ENCODE peak calls at places on chromosomes 5 and 9, in seven cellular contexts. One of them, this sample, is unnamed. For H3K9me3, the result is how much of the 10 kb centered on the place peaks cover.

GRCh38 chr9:113454914-113455761 is 8.4 kb upstream of the RGS3 start:
- DNase-seq in neural progenitor cell: peak
- DNase-seq in heart left ventricle: peak
- DNase-seq in psoas muscle: no peak
- DNase-seq in Panc1: no peak
- DNase-seq in breast epithelium: no peak
- DNase-seq in Peyer's patch: peak
- DNase-seq in this sample: no peak

GRCh38 chr5:102722930-102723329 is 32.2 kb upstream of the PAM start:
- DNase-seq in neural progenitor cell: no peak
- DNase-seq in heart left ventricle: no peak
- DNase-seq in psoas muscle: no peak
- DNase-seq in Panc1: no peak
- DNase-seq in breast epithelium: no peak
- DNase-seq in Peyer's patch: no peak
- DNase-seq in this sample: no peak

GRCh38 chr5:17355585-17356346 is 138.3 kb downstream of the BASP1 start:
- DNase-seq in neural progenitor cell: no peak
- DNase-seq in heart left ventricle: no peak
- DNase-seq in psoas muscle: no peak
- DNase-seq in Panc1: no peak
- DNase-seq in breast epithelium: no peak
- DNase-seq in Peyer's patch: no peak
- DNase-seq in this sample: no peak

GRCh38 chr5:6856658-6857057 is 143.4 kb downstream of the TENT4A start:
- DNase-seq in neural progenitor cell: no peak
- DNase-seq in heart left ventricle: no peak
- DNase-seq in psoas muscle: no peak
- DNase-seq in Panc1: no peak
- DNase-seq in breast epithelium: no peak
- DNase-seq in Peyer's patch: no peak
- DNase-seq in this sample: no peak

GRCh38 chr5:174384509-174384947 is 339.0 kb downstream of the NSG2 start:
- DNase-seq in neural progenitor cell: no peak
- DNase-seq in heart left ventricle: no peak
- DNase-seq in psoas muscle: no peak
- DNase-seq in Panc1: no peak
- DNase-seq in breast epithelium: no peak
- DNase-seq in Peyer's patch: no peak
- DNase-seq in this sample: no peak

GRCh38 chr5:163612358-163613149 is 107.1 kb downstream of the MAT2B start:
- DNase-seq in neural progenitor cell: no peak
- DNase-seq in heart left ventricle: no peak
- DNase-seq in psoas muscle: no peak
- DNase-seq in Panc1: no peak
- DNase-seq in breast epithelium: no peak
- DNase-seq in Peyer's patch: no peak
- DNase-seq in this sample: no peak

GRCh38 chr5:56146674-56147073 is 86.5 kb downstream of the ANKRD55 start:
- DNase-seq in neural progenitor cell: no peak
- DNase-seq in heart left ventricle: no peak
- DNase-seq in psoas muscle: no peak
- DNase-seq in Panc1: no peak
- DNase-seq in breast epithelium: no peak
- DNase-seq in Peyer's patch: no peak
- DNase-seq in this sample: no peak

GRCh38 chr5:144467795-144468194 is 297.1 kb downstream of the KCTD16 start:
- DNase-seq in neural progenitor cell: peak
- DNase-seq in heart left ventricle: no peak
- DNase-seq in psoas muscle: peak
- DNase-seq in Panc1: peak
- DNase-seq in breast epithelium: no peak
- DNase-seq in Peyer's patch: no peak
- DNase-seq in this sample: no peak

GRCh38 chr9:111287127-111287526 is 42.9 kb downstream of the OR2K2 start:
- DNase-seq in neural progenitor cell: peak
- DNase-seq in heart left ventricle: no peak
- DNase-seq in psoas muscle: no peak
- DNase-seq in Panc1: no peak
- DNase-seq in breast epithelium: no peak
- DNase-seq in Peyer's patch: no peak
- DNase-seq in this sample: no peak

DNA sequence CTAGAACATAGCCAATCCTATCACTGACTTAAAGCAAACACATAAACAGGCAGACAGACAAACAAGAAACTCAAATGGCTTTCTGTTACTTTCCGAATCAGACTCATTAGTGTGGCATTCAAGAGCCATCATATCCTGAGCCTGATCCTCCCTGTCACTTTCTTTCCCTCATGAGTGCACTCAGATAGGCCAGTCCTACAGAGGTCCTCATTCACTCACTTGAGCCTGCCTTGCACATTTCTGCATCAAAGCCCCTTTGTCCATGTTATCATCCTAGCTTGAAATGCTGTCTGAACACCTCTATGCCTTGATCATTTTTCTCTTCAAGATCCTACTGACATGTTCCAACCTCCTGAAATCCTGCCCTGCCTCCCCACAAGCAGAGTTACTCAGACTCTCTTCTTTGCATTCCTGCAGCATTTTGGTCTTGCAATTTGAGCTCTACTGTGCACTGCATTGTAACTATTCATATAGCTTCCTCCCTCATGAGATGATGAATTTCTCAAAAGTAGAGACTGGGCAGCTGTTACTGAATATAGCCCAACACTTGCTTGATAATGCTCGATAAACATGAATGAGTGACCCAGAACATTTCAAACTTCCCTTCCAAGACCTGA is 126.9 kb downstream of the PALM2AKAP2 start:
- DNase-seq in neural progenitor cell: no peak
- DNase-seq in heart left ventricle: no peak
- DNase-seq in psoas muscle: no peak
- DNase-seq in Panc1: no peak
- DNase-seq in breast epithelium: no peak
- DNase-seq in Peyer's patch: no peak
- DNase-seq in this sample: no peak
- TF ChIP-seq CTCF in neural progenitor cell: no peak
- TF ChIP-seq CTCF in heart left ventricle: no peak
- TF ChIP-seq CTCF in psoas muscle: no peak
- TF ChIP-seq CTCF in Panc1: peak
- TF ChIP-seq CTCF in breast epithelium: no peak
- TF ChIP-seq CTCF in Peyer's patch: no peak
- TF ChIP-seq CTCF in this sample: no peak

DNA sequence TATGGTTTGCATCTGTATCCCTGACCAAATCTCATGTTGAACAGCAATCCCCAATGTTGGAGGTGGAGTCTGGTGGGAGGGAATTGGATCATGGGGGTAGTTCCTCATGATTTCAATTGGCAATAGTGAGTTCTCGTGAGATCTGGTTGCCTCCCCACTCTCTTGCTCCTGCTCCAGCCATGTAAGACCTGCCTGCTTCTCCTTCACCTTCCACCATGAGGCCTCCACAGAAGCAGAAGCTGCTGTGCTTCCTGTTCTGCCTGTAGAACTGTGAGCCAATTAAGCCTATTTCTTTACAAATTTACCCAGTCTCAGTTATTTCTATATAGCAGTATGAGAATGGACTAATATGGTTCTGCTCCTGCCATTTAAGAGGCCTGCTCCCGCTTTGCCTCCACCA is 32.9 kb downstream of the SCAI start:
- DNase-seq in neural progenitor cell: no peak
- DNase-seq in heart left ventricle: no peak
- DNase-seq in psoas muscle: no peak
- DNase-seq in Panc1: no peak
- DNase-seq in breast epithelium: no peak
- DNase-seq in Peyer's patch: no peak
- DNase-seq in this sample: no peak
- H3K9me3 ChIP-seq in neural progenitor cell: under half
- H3K9me3 ChIP-seq in heart left ventricle: under half
- H3K9me3 ChIP-seq in psoas muscle: under half
- H3K9me3 ChIP-seq in Panc1: under half
- H3K9me3 ChIP-seq in breast epithelium: under half
- H3K9me3 ChIP-seq in Peyer's patch: under half
- H3K9me3 ChIP-seq in this sample: under half

GRCh38 chr9:16131269-16131668 is 578.4 kb downstream of the CCDC171 start:
- DNase-seq in neural progenitor cell: peak
- DNase-seq in heart left ventricle: no peak
- DNase-seq in psoas muscle: no peak
- DNase-seq in Panc1: no peak
- DNase-seq in breast epithelium: no peak
- DNase-seq in Peyer's patch: no peak
- DNase-seq in this sample: no peak
- TF ChIP-seq CTCF in neural progenitor cell: peak
- TF ChIP-seq CTCF in heart left ventricle: no peak
- TF ChIP-seq CTCF in psoas muscle: no peak
- TF ChIP-seq CTCF in Panc1: no peak
- TF ChIP-seq CTCF in breast epithelium: no peak
- TF ChIP-seq CTCF in Peyer's patch: no peak
- TF ChIP-seq CTCF in this sample: no peak

DNA sequence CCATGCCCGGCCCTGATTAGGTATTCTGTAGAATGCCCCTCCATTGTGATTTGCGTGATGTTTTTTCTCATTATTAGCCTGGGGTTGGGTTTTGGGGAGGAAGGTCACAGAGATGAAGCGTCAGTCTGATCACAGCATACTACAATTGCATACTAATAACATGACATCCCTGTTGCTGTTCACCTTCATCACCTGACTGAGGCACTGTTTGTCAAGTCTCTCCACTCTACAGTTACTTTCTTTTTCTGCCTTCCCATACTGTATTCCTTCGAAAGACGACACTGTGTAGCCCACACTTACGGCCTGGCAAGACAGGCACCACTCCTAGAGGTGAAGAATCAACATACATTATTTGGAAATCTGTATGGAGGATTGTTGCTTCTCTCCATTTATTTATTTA is 5.5 kb downstream of the ZNF354C start:
- DNase-seq in neural progenitor cell: no peak
- DNase-seq in heart left ventricle: no peak
- DNase-seq in psoas muscle: no peak
- DNase-seq in Panc1: no peak
- DNase-seq in breast epithelium: no peak
- DNase-seq in Peyer's patch: no peak
- DNase-seq in this sample: no peak
- H3K9me3 ChIP-seq in neural progenitor cell: under half
- H3K9me3 ChIP-seq in heart left ventricle: under half
- H3K9me3 ChIP-seq in psoas muscle: under half
- H3K9me3 ChIP-seq in Panc1: under half
- H3K9me3 ChIP-seq in breast epithelium: half or more
- H3K9me3 ChIP-seq in Peyer's patch: under half
- H3K9me3 ChIP-seq in this sample: under half

GRCh38 chr5:86971034-86971511 is 296.6 kb upstream of the RASA1 start:
- DNase-seq in neural progenitor cell: no peak
- DNase-seq in heart left ventricle: no peak
- DNase-seq in psoas muscle: no peak
- DNase-seq in Panc1: no peak
- DNase-seq in breast epithelium: no peak
- DNase-seq in Peyer's patch: no peak
- DNase-seq in this sample: no peak
- TF ChIP-seq CTCF in neural progenitor cell: no peak
- TF ChIP-seq CTCF in heart left ventricle: peak
- TF ChIP-seq CTCF in psoas muscle: peak
- TF ChIP-seq CTCF in Panc1: peak
- TF ChIP-seq CTCF in breast epithelium: no peak
- TF ChIP-seq CTCF in Peyer's patch: peak
- TF ChIP-seq CTCF in this sample: peak

DNA sequence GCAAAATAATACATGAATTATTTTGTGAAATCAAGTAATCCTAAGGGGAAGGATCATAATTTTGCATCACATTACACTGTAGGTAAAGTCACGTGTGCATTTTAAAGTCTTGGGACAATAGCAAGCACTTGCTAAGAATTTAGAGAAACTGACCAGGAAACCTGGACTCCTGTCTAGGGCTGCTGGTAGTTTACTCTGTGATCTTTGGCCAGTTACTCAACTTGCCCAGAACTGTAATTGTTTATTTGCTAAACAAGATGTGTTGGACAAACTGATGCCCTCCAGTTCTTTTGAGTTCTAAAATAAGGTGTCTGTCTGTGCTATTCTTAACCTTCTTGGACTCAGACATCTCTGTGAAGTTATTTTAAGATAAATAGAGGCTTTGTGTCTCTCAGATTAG is 594.8 kb upstream of the DMAC1 start:
- DNase-seq in neural progenitor cell: no peak
- DNase-seq in heart left ventricle: no peak
- DNase-seq in psoas muscle: no peak
- DNase-seq in Panc1: no peak
- DNase-seq in breast epithelium: no peak
- DNase-seq in Peyer's patch: no peak
- DNase-seq in this sample: no peak
- H3K9me3 ChIP-seq in neural progenitor cell: under half
- H3K9me3 ChIP-seq in heart left ventricle: under half
- H3K9me3 ChIP-seq in psoas muscle: under half
- H3K9me3 ChIP-seq in Panc1: under half
- H3K9me3 ChIP-seq in breast epithelium: under half
- H3K9me3 ChIP-seq in Peyer's patch: under half
- H3K9me3 ChIP-seq in this sample: under half